ENCODE peak calls at places on chromosomes 4 and X, in five cellular contexts. L is AG09309; E is CD8-positive, alpha-beta memory T cell; Y is HepG2; P is bronchial epithelial cell. T is an unnamed sample.
A peak's percentile ranks its signal among the peaks of the same experiment; 100 is the strongest.

GRCh38 chr4:178415925-178416324 is 973.7 kb upstream of the AGA start:
- DNase-seq in L (no peak), E (no peak), Y (no peak), P (no peak), T (no peak)

GRCh38 chr4:168057412-168057811 is 34.9 kb upstream of the ANXA10 start:
- DNase-seq in L (no peak), E (no peak), Y (no peak), P (no peak), T (no peak)

GRCh38 chr4:119493419-119493818 is 135.2 kb downstream of the PDE5A start:
- DNase-seq in L (no peak), E (no peak), Y (no peak), P (peak; percentile 9), T (no peak)

GRCh38 chr4:18850763-18851331 is 829.3 kb upstream of the LCORL start:
- DNase-seq in L (no peak), E (no peak), Y (no peak), P (no peak), T (no peak)

GRCh38 chrX:121256653-121257052 is 209.2 kb downstream of the GLUD2 start:
- DNase-seq in L (no peak), E (no peak), Y (no peak), P (peak; percentile 5), T (no peak)

GRCh38 chr4:56311299-56311975 is 75.9 kb downstream of the AASDH start:
- DNase-seq in L (no peak), E (no peak), Y (no peak), P (no peak), T (no peak)

GRCh38 chrX:154057790-154058189 is 38.1 kb upstream of the IRAK1 start:
- DNase-seq in L (no peak), E (no peak), Y (peak; percentile 13), P (no peak), T (no peak)

GRCh38 chr4:98845960-98846359 is 83.0 kb downstream of the EIF4E start:
- DNase-seq in L (no peak), E (no peak), Y (no peak), P (no peak), T (no peak)

GRCh38 chr4:169410839-169411770 is 140.3 kb upstream of the SH3RF1 start:
- DNase-seq in L (peak; percentile 62), E (peak; percentile 15), Y (no peak), P (peak; percentile 25), T (peak; percentile 57)

GRCh38 chrX:22220941-22221340 is 51.8 kb upstream of the CBLL2 start:
- DNase-seq in L (no peak), E (no peak), Y (no peak), P (peak; percentile 92), T (no peak)

GRCh38 chr4:77443941-77444340 is 161.7 kb upstream of the CXCL13 start:
- DNase-seq in L (peak; percentile 54), E (no peak), Y (no peak), P (no peak), T (no peak)

DNA sequence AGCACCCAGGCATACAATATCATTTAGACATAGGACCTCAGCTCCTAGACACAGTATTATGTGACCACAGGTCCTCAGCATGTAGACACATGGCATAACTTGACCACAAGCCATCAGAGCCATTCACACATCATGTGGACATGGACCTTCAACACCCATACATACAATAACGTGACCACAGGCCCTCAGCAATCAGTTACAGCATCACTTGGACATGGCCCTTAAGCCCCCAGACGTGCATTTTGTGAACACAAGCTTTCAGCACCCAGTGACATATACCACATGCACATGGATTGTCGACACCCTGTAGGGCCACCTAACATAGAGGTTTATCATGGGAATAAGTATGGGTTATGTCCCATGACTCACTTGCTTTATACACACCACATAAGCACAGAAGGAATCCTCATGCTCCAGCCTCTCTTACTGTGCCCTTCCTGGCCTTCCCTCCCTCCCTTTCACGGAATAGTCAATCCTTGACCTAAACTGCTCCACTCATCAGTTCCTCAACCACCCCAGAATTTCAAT is 1.9 kb downstream of the TSPYL2 start:
- DNase-seq in L (no peak), E (no peak), Y (no peak), P (no peak), T (no peak)
- H3K4me3 ChIP-seq in L (peak overlapping the region; percentile 72), E (no peak overlapping the region), Y (no peak overlapping the region), P (no peak overlapping the region), T (no peak overlapping the region)

DNA sequence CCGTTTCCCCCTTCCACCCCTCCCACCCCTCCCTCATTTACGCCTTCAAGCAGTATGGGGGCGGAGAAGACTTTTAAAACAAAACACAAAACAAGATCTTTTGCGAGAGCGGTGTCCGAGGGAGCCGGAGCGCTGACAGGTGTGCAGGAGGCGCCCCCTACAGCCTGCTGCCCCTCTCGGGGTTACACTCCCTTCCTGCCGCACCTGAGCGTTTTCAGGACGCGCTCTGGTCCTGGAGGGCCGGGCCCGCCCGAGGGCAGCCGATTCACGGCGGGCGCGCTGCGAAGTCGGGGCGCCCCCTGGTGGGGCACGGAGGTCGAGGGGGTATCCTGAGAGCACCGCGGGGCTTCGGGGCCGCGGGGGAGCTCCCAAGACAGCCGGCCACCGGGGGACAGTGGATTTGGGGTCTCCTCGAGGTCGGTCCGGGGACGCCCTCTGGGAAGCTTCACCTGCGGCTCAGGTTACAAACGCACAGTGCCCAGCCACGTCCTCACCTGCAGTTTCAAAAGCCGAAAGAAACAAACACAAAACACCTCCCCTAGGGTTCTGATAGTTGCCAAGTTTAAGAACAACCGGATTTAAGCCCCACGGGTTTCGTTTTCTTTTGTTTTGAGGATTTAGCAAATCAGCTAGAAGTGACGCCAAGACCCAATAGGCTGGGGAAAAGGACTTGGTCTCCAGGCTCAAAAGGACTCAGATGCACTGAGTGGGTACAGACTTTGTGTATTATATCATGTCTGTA is 8.0 kb upstream of the NEUROG2 start:
- DNase-seq in L (no peak), E (peak; percentile 64), Y (peak; percentile 66), P (peak; percentile 36), T (peak; percentile 96)
- H3K4me3 ChIP-seq in L (peak overlapping the region; percentile 38), E (peak overlapping the region; percentile 68), Y (peak overlapping the region; percentile 43), P (peak overlapping the region; percentile 22), T (peak overlapping the region; percentile 57)

GRCh38 chr4:88062311-88062710 is 54.9 kb downstream of the PKD2 start:
- DNase-seq in L (no peak), E (no peak), Y (no peak), P (no peak), T (no peak)
- H3K4me3 ChIP-seq in L (no peak overlapping the region), E (no peak overlapping the region), Y (no peak overlapping the region), P (no peak overlapping the region), T (no peak overlapping the region)

DNA sequence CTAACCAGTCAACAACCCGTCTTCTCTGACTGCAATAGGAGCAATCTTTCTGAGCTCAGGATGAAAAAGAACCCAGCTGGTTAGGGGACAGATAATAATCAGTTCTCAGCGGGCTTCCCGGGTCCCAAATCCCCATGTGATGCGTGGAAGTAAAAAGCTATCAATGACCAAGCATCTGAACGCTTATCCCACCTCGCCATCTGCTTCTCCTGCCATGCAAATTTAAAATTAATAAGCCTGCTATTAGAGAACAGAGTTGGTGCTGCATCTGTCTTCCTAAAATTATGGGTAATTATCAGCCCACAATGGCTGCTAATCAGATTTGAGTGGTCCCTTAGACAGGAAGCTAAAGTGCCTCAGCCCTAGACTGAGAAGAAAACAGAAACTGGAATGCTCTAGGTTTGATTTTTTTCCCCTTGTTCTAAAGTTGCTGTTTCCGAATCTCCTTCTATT is 37.5 kb downstream of the AFAP1 start:
- DNase-seq in L (no peak), E (no peak), Y (no peak), P (no peak), T (no peak)
- H3K4me3 ChIP-seq in L (no peak overlapping the region), E (no peak overlapping the region), Y (no peak overlapping the region), P (no peak overlapping the region), T (no peak overlapping the region)